ENCODE peak calls at places on chromosomes 11 and 22, in five cellular contexts. T is lung microvascular endothelial cell; S is activated naive CD4-positive, alpha-beta T cell; E is cardiac fibroblast; N is iris pigment epithelial cell. I is an unnamed sample.

GRCh38 chr11:45803981-45804805 is 756 bp upstream of the SLC35C1 start:
- DNase-seq in T (peak; percentile 44), S (peak; percentile 55), E (peak; percentile 64), N (peak; percentile 54), I (peak; percentile 92)

GRCh38 chr11:116930177-116930576 is 92.8 kb upstream of the APOA1 start:
- DNase-seq in T (peak; percentile 33), S (no peak), E (peak; percentile 67), N (peak; percentile 23), I (no peak)

GRCh38 chr11:108624196-108624925 is 30.8 kb upstream of the EXPH5 start:
- DNase-seq in T (no peak), S (no peak), E (no peak), N (no peak), I (no peak)

GRCh38 chr22:23548501-23549197 is 31.4 kb downstream of the IGLL1 start:
- DNase-seq in T (no peak), S (no peak), E (no peak), N (no peak), I (peak; percentile 31)

GRCh38 chr11:5639953-5640352 is 15.2 kb downstream of the TRIM34 start:
- DNase-seq in T (no peak), S (no peak), E (no peak), N (no peak), I (no peak)

GRCh38 chr11:10366568-10367331 is 61.9 kb downstream of the ADM start:
- DNase-seq in T (peak; percentile 98), S (peak; percentile 8), E (peak; percentile 100), N (peak; percentile 99), I (peak; percentile 85)

GRCh38 chr11:47507016-47507631 is 45.8 kb downstream of the CELF1 start:
- DNase-seq in T (no peak), S (no peak), E (no peak), N (no peak), I (no peak)

GRCh38 chr11:17752144-17752543 is 17.6 kb downstream of the KCNC1 start:
- DNase-seq in T (no peak), S (no peak), E (no peak), N (no peak), I (no peak)

GRCh38 chr11:102306817-102307814 is 10.2 kb upstream of the BIRC3 start:
- DNase-seq in T (no peak), S (no peak), E (no peak), N (no peak), I (no peak)

GRCh38 chr11:118610773-118611432 is 3.5 kb downstream of the PHLDB1 start:
- DNase-seq in T (peak; percentile 84), S (peak; percentile 84), E (peak; percentile 80), N (peak; percentile 68), I (peak; percentile 89)

GRCh38 chr22:38347181-38347943 is 30.1 kb upstream of the CSNK1E start:
- DNase-seq in T (no peak), S (no peak), E (no peak), N (no peak), I (peak; percentile 47)

GRCh38 chr11:110173775-110174644 is 80.8 kb downstream of the ZC3H12C start:
- DNase-seq in T (peak; percentile 75), S (peak; percentile 40), E (peak; percentile 82), N (peak; percentile 87), I (peak; percentile 75)

GRCh38 chr22:39622881-39623367 is 52.4 kb downstream of the CACNA1I start:
- DNase-seq in T (peak; percentile 53), S (peak; percentile 63), E (peak; percentile 28), N (peak; percentile 22), I (no peak)

GRCh38 chr22:20298803-20299735 is 20.8 kb downstream of the DGCR6L start:
- DNase-seq in T (peak; percentile 74), S (peak; percentile 93), E (peak; percentile 66), N (peak; percentile 83), I (peak; percentile 91)

GRCh38 chr11:58958500-58958899 is 19.2 kb downstream of the GLYATL1 start:
- DNase-seq in T (peak; percentile 34), S (no peak), E (no peak), N (peak; percentile 5), I (no peak)

GRCh38 chr22:29393019-29393608 is 4.7 kb upstream of the AP1B1 start:
- DNase-seq in T (no peak), S (no peak), E (no peak), N (no peak), I (peak; percentile 20)

GRCh38 chr11:114896594-114896993 is 218.3 kb downstream of the NXPE2 start:
- DNase-seq in T (no peak), S (no peak), E (no peak), N (no peak), I (no peak)

GRCh38 chr11:111417011-111417765 is 38.1 kb upstream of the POU2AF1 start:
- DNase-seq in T (no peak), S (no peak), E (no peak), N (peak; percentile 40), I (no peak)